ENCODE peak calls at places on chromosome 1, in seven cellular contexts. Z is osteocyte; P is CD4-positive, alpha-beta T cell; U is BE2C; M is testis; E is WTC11; L is cardiac muscle cell. G is an unnamed sample.

GRCh38 chr1:3611170-3612019 is at the start of gene MEGF6:
- DNase-seq in L (peak), P (peak), M (peak), E (peak), U (peak), Z (peak), G (peak)

GRCh38 chr1:6148497-6149241 is 31.5 kb downstream of the CHD5 start:
- DNase-seq in L (peak), U (peak), P (peak), M (peak), Z (no peak), E (peak), G (peak)

GRCh38 chr1:248856176-248856575 is 2.7 kb downstream of the ZNF692 start:
- DNase-seq in L (no peak), Z (peak), P (no peak), E (no peak), M (no peak), U (no peak), G (no peak)

GRCh38 chr1:152185544-152186391 is 26.7 kb upstream of the RPTN start:
- DNase-seq in Z (no peak), P (peak), E (peak), L (no peak), U (peak), M (peak), G (peak)

GRCh38 chr1:201349091-201349490 is 28.4 kb downstream of the TNNT2 start:
- DNase-seq in U (no peak), E (no peak), P (no peak), L (no peak), Z (no peak), M (no peak), G (no peak)

GRCh38 chr1:74763714-74764301 is 30.9 kb downstream of the TYW3 start:
- DNase-seq in E (no peak), U (no peak), P (no peak), Z (no peak), M (no peak), L (no peak), G (no peak)

GRCh38 chr1:54118704-54119103 is 34.1 kb downstream of the CDCP2 start:
- DNase-seq in M (no peak), U (no peak), E (no peak), Z (no peak), P (no peak), L (no peak), G (peak)

GRCh38 chr1:18618546-18619466 is 11.8 kb upstream of the PAX7 start:
- DNase-seq in L (no peak), M (no peak), U (no peak), P (no peak), E (no peak), Z (no peak), G (peak)

GRCh38 chr1:205066221-205066818 is 17.9 kb downstream of the TMEM81 start:
- DNase-seq in M (peak), U (peak), Z (no peak), P (no peak), L (no peak), E (peak), G (no peak)

GRCh38 chr1:203592156-203592555 is 34.5 kb upstream of the ATP2B4 start:
- DNase-seq in M (peak), P (no peak), L (peak), Z (no peak), U (peak), E (peak), G (no peak)

GRCh38 chr1:117534995-117535467 is 70.8 kb upstream of the TENT5C start:
- DNase-seq in U (peak), Z (no peak), L (peak), P (peak), M (peak), E (peak), G (peak)

DNA sequence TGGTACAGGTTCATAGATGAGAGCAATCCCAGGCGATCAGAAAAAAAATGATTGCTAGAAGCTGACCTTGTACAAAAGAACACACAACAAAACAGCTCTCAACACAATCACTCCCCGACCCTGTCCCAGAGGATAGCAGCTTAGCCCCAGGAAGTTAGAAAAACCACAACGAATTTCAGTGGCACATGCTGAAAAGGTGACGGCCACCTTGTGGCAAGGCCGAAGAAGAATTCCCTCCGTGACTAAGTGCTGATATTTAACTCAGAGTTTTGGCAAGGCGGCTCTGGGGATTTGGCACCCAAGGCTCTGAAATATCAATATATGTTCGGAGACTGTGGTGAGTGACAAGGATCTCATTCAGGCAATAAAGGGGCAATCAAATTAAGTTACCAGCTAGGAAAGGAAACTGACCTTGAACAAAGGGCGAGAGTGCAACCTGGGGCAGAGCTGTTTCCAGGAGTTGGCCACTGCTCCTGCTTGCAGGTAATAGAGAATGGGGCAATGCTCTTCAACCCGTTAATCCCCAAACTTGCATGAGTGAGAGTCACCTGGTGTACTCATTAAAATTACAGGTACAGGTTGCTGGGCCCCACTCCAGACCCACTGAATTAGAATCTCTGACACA is 96.2 kb downstream of the BEND5 start:
- DNase-seq in U (no peak), L (no peak), M (no peak), P (no peak), Z (no peak), E (peak), G (no peak)
- TF ChIP-seq CTCF in U (peak), L (no peak), M (no peak), P (no peak), Z (no peak), E (no peak), G (no peak)

GRCh38 chr1:34359411-34359810 is 182.7 kb downstream of the C1orf94 start:
- DNase-seq in Z (peak), L (no peak), P (no peak), U (no peak), E (no peak), M (no peak), G (no peak)

GRCh38 chr1:34356862-34357261 is 180.2 kb downstream of the C1orf94 start:
- DNase-seq in Z (no peak), M (no peak), E (no peak), P (no peak), L (no peak), U (no peak), G (no peak)

GRCh38 chr1:34358636-34359035 is 181.9 kb downstream of the C1orf94 start:
- DNase-seq in U (no peak), L (no peak), Z (peak), P (no peak), E (no peak), M (no peak), G (no peak)

DNA sequence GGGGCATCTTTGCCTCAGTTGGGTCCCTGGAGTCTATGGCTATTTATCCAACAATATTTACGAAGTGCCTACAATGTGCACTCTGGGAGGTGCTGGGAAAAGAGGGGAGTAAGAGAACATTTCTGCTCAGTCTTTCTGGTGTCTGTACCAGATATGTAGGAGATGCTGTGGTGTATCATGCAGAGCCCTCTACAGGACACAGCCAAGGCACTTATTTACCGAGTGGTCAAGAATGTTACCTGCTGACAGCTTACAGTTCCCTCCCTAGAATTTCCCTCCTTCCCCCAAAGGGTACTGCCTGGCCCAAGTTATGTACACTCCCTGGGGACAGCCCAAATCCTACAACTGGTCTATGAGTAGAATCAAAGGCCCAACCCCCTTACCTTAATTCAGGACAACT is 177.7 kb downstream of the C1orf94 start:
- DNase-seq in E (no peak), Z (no peak), L (no peak), P (no peak), U (no peak), M (no peak), G (no peak)
- TF ChIP-seq CTCF in E (no peak), Z (no peak), L (no peak), P (no peak), U (no peak), M (no peak), G (no peak)

GRCh38 chr1:230074762-230075161 is 7.7 kb downstream of the GALNT2 start:
- DNase-seq in L (no peak), E (no peak), Z (peak), U (no peak), M (peak), P (no peak), G (no peak)

GRCh38 chr1:230073371-230074035 is 6.5 kb downstream of the GALNT2 start:
- DNase-seq in U (no peak), Z (peak), L (no peak), E (no peak), P (no peak), M (no peak), G (peak)

GRCh38 chr1:230072296-230072695 is 5.3 kb downstream of the GALNT2 start:
- DNase-seq in P (no peak), M (no peak), U (no peak), E (no peak), Z (peak), L (no peak), G (no peak)

GRCh38 chr1:230072866-230073265 is 5.8 kb downstream of the GALNT2 start:
- DNase-seq in Z (peak), P (no peak), M (no peak), E (no peak), L (no peak), U (no peak), G (peak)

DNA sequence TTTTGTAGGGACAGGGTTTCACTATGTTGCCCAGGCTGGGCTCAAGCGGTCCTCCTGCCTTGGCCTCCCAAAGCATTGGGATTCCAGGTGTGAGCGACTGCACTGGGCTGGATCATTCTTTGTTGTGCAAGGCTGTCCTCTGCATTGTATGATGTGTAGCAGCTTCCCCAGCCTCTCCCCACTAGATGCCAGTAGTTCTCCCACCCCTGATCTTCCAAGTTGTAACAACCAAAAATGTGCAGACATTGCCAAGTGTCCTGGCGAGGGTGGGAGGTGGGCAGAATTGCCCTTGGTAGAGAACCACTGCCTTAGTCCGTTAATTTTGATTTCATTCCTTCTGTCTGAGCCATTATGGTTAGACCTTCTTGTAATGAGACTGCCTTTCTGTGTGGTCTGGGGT is 7.2 kb downstream of the GALNT2 start:
- DNase-seq in L (no peak), P (no peak), M (peak), E (no peak), Z (peak), U (no peak), G (peak)
- TF ChIP-seq CTCF in L (no peak), P (no peak), M (no peak), E (no peak), Z (peak), U (no peak), G (no peak)

GRCh38 chr1:71593523-71593922 is 512.7 kb upstream of the ZRANB2 start:
- DNase-seq in U (no peak), E (no peak), Z (no peak), P (no peak), M (no peak), L (no peak), G (no peak)
- TF ChIP-seq CTCF in U (peak), E (no peak), Z (peak), P (no peak), M (no peak), L (no peak), G (peak)

DNA sequence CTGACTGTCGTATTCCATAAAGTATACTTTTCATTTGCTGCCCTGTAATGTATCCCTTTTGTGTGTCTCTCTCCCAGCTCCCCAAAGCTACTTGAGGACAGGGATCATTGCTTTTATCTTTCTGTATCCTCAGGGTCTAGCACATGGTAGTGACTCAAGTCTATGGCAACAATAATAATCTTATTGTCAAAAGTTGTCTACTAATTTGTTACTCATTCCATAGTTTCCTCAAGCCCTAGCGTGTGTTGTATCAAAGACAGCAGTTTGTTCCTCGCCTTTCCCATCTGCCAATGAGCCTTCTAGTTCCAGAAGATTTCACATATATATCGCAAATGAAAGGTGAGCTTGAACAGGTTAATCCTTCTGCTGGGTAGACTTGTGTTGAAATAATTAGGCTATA is 9.8 kb upstream of the SLC30A1 start:
- DNase-seq in E (no peak), L (no peak), Z (no peak), M (no peak), P (no peak), U (no peak), G (peak)
- TF ChIP-seq CTCF in E (no peak), L (no peak), Z (no peak), M (no peak), P (no peak), U (no peak), G (no peak)

GRCh38 chr1:183379951-183380350 is 38.2 kb downstream of the NMNAT2 start:
- DNase-seq in E (no peak), U (no peak), P (no peak), M (no peak), L (no peak), Z (no peak), G (no peak)

GRCh38 chr1:183385746-183386145 is 32.4 kb downstream of the NMNAT2 start:
- DNase-seq in E (no peak), Z (no peak), P (no peak), L (no peak), U (peak), M (no peak), G (peak)
- TF ChIP-seq CTCF in E (no peak), Z (no peak), P (no peak), L (no peak), U (no peak), M (no peak), G (no peak)

DNA sequence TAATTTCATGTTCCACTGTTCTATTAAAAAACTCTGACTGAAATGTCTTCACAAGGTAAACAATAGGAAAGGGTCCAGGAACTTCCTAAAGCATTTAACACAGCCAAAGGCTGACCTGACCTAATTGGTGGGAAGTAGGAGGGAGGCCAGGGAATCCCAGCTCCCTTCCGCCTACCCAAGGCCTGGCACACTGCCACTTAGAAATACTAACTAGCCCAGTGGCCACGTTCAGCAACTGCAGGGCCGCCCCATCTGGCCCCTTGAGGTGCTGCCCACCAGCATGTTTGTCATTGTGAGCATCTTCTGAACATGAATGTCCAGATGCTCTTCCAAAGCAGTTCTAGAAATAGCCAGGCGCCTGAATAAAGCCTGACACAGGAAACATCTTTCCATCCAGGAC is 44.7 kb upstream of the BCL9 start:
- DNase-seq in E (peak), L (no peak), P (no peak), Z (no peak), U (peak), M (peak), G (peak)
- TF ChIP-seq CTCF in E (no peak), L (peak), P (no peak), Z (peak), U (peak), M (peak), G (peak)

DNA sequence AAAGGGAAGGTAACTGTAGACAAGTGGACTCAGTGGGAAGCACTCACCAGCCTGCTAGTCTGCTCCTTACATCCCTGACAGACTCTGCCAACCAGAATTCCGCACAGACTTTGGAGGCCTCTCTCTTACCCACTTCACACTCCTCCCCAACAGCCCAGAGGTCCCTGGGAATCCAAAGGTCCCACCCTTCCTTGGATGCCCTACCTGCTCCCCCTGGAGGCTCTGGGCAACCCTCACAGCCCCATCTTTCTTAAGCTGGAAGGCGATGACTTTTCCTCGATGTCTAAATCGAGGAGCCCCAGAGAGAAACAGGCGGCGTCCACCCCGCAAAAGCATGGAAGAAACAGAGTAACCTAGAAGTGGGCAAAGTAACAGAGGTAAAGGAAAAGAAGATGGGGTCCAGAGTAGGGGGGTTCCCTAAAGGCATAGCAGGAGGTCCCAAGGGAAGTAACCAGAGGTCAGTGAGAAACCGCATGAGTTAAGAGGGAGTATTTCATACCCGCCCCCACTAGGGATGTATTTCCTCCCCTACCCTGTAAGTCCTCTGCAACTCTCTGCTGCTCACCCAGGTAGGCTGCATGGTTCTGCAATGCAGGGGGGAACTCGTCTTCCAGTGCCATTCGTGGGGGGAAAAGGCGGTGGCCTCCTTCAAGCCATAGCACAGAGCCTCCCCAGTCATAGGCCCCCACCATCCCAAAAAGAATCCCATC is 8.4 kb downstream of the ITGA10 start:
- DNase-seq in Z (no peak), U (no peak), P (no peak), M (no peak), E (peak), L (no peak), G (no peak)
- TF ChIP-seq CTCF in Z (no peak), U (no peak), P (no peak), M (no peak), E (no peak), L (no peak), G (no peak)

G was measured in epithelial cell of esophagus.